ENCODE peak calls at places on chromosomes 6 and 20, in four cellular contexts. One of them, this sample, is unnamed.

GRCh38 chr6:113854531-113855499 is 2.3 kb upstream of the MARCKS start:
- DNase-seq in HepG2: peak
- DNase-seq in GM12878: no peak
- DNase-seq in K562: peak
- DNase-seq in this sample: peak

GRCh38 chr20:59253779-59254319 is 46.6 kb upstream of the EDN3 start:
- DNase-seq in GM12878: no peak
- DNase-seq in HepG2: no peak
- DNase-seq in K562: no peak
- DNase-seq in this sample: no peak

GRCh38 chr20:259991-260390 is 2.5 kb downstream of the DEFB132 start:
- DNase-seq in HepG2: no peak
- DNase-seq in GM12878: no peak
- DNase-seq in K562: no peak
- DNase-seq in this sample: no peak

GRCh38 chr6:144581807-144582537 is 296.8 kb downstream of the UTRN start:
- DNase-seq in GM12878: no peak
- DNase-seq in HepG2: peak
- DNase-seq in K562: peak
- DNase-seq in this sample: peak

GRCh38 chr6:157647261-157647915 is 175.7 kb upstream of the SNX9 start:
- DNase-seq in GM12878: no peak
- DNase-seq in HepG2: no peak
- DNase-seq in K562: no peak
- DNase-seq in this sample: no peak

GRCh38 chr6:148044261-148044731 is 298.3 kb upstream of the SASH1 start:
- DNase-seq in GM12878: no peak
- DNase-seq in HepG2: no peak
- DNase-seq in K562: no peak
- DNase-seq in this sample: no peak

GRCh38 chr20:23596856-23597255 is 8.9 kb downstream of the CST9 start:
- DNase-seq in K562: no peak
- DNase-seq in HepG2: no peak
- DNase-seq in GM12878: no peak
- DNase-seq in this sample: no peak

GRCh38 chr6:154649723-154650122 is 83.5 kb upstream of the SCAF8 start:
- DNase-seq in GM12878: no peak
- DNase-seq in K562: no peak
- DNase-seq in HepG2: no peak
- DNase-seq in this sample: no peak

GRCh38 chr6:34447915-34448314 is 18.0 kb upstream of the PACSIN1 start:
- DNase-seq in K562: no peak
- DNase-seq in HepG2: no peak
- DNase-seq in GM12878: no peak
- DNase-seq in this sample: no peak

GRCh38 chr20:39767352-39767751 is 805.2 kb downstream of the DHX35 start:
- DNase-seq in K562: no peak
- DNase-seq in HepG2: no peak
- DNase-seq in GM12878: no peak
- DNase-seq in this sample: no peak

GRCh38 chr6:151813858-151814257 is 6.4 kb downstream of the ESR1 start:
- DNase-seq in GM12878: no peak
- DNase-seq in K562: no peak
- DNase-seq in HepG2: no peak
- DNase-seq in this sample: no peak

GRCh38 chr20:62448788-62449187 is 21.4 kb upstream of the RBBP8NL start:
- DNase-seq in K562: no peak
- DNase-seq in GM12878: no peak
- DNase-seq in HepG2: no peak
- DNase-seq in this sample: no peak

GRCh38 chr20:10919549-10920140 is 245.8 kb upstream of the JAG1 start:
- DNase-seq in GM12878: no peak
- DNase-seq in HepG2: no peak
- DNase-seq in K562: no peak
- DNase-seq in this sample: no peak

GRCh38 chr6:55827818-55828522 is 47.4 kb downstream of the BMP5 start:
- DNase-seq in HepG2: peak
- DNase-seq in GM12878: no peak
- DNase-seq in K562: no peak
- DNase-seq in this sample: no peak

GRCh38 chr20:37455659-37456058 is 65.4 kb upstream of the NNAT start:
- DNase-seq in HepG2: no peak
- DNase-seq in K562: no peak
- DNase-seq in GM12878: no peak
- DNase-seq in this sample: no peak

GRCh38 chr20:2874456-2874855 is 1.2 kb downstream of the PTPRA start:
- DNase-seq in HepG2: no peak
- DNase-seq in GM12878: no peak
- DNase-seq in K562: no peak
- DNase-seq in this sample: no peak

GRCh38 chr6:138007014-138007472 is 100.2 kb downstream of the PERP start:
- DNase-seq in GM12878: no peak
- DNase-seq in HepG2: peak
- DNase-seq in K562: peak
- DNase-seq in this sample: peak

GRCh38 chr20:57653910-57654309 is 33.7 kb upstream of the ZBP1 start:
- DNase-seq in GM12878: no peak
- DNase-seq in HepG2: no peak
- DNase-seq in K562: peak
- DNase-seq in this sample: no peak

GRCh38 chr6:151690303-151690702 is 117.2 kb upstream of the ESR1 start:
- DNase-seq in K562: no peak
- DNase-seq in GM12878: peak
- DNase-seq in HepG2: no peak
- DNase-seq in this sample: no peak

GRCh38 chr20:409697-410559 is 1.8 kb downstream of the RBCK1 start:
- DNase-seq in K562: no peak
- DNase-seq in HepG2: no peak
- DNase-seq in GM12878: no peak
- DNase-seq in this sample: no peak

GRCh38 chr6:145630598-145630997 is 104.7 kb downstream of the EPM2A start:
- DNase-seq in HepG2: no peak
- DNase-seq in K562: no peak
- DNase-seq in GM12878: no peak
- DNase-seq in this sample: no peak

GRCh38 chr6:169839029-169839481 is 87.6 kb downstream of the ERMARD start:
- DNase-seq in GM12878: no peak
- DNase-seq in HepG2: no peak
- DNase-seq in K562: no peak
- DNase-seq in this sample: no peak

GRCh38 chr6:53056273-53056672 is 8.9 kb upstream of the FBXO9 start:
- DNase-seq in GM12878: no peak
- DNase-seq in HepG2: no peak
- DNase-seq in K562: no peak
- DNase-seq in this sample: no peak

GRCh38 chr20:22821826-22822225 is 213.3 kb upstream of the SSTR4 start:
- DNase-seq in GM12878: no peak
- DNase-seq in HepG2: no peak
- DNase-seq in K562: no peak
- DNase-seq in this sample: no peak

GRCh38 chr6:35213824-35214756 is at the start of gene SCUBE3:
- DNase-seq in K562: no peak
- DNase-seq in GM12878: no peak
- DNase-seq in HepG2: no peak
- DNase-seq in this sample: peak

GRCh38 chr6:125888989-125889656 is 67.4 kb upstream of the HINT3 start:
- DNase-seq in K562: peak
- DNase-seq in HepG2: peak
- DNase-seq in GM12878: no peak
- DNase-seq in this sample: peak

GRCh38 chr6:106973018-106973840 is 1.3 kb downstream of the CD24 start:
- DNase-seq in HepG2: no peak
- DNase-seq in GM12878: no peak
- DNase-seq in K562: no peak
- DNase-seq in this sample: no peak

GRCh38 chr6:124924333-124924759 is 37.9 kb upstream of the RNF217 start:
- DNase-seq in K562: no peak
- DNase-seq in HepG2: no peak
- DNase-seq in GM12878: no peak
- DNase-seq in this sample: no peak

GRCh38 chr6:5851261-5851757 is 155.4 kb downstream of the NRN1 start:
- DNase-seq in HepG2: no peak
- DNase-seq in GM12878: no peak
- DNase-seq in K562: peak
- DNase-seq in this sample: no peak

GRCh38 chr20:24962510-24962909 is 13.4 kb downstream of the CST7 start:
- DNase-seq in GM12878: no peak
- DNase-seq in HepG2: no peak
- DNase-seq in K562: no peak
- DNase-seq in this sample: no peak

GRCh38 chr6:159042003-159042823 is 2.6 kb downstream of the TAGAP start:
- DNase-seq in K562: peak
- DNase-seq in HepG2: peak
- DNase-seq in GM12878: peak
- DNase-seq in this sample: peak

GRCh38 chr20:64047968-64048401 is 1.5 kb downstream of the SOX18 start:
- DNase-seq in HepG2: no peak
- DNase-seq in GM12878: no peak
- DNase-seq in K562: no peak
- DNase-seq in this sample: no peak

GRCh38 chr20:49187330-49188100 is 619 bp downstream of the STAU1 start:
- DNase-seq in K562: peak
- DNase-seq in HepG2: no peak
- DNase-seq in GM12878: no peak
- DNase-seq in this sample: no peak

DNA sequence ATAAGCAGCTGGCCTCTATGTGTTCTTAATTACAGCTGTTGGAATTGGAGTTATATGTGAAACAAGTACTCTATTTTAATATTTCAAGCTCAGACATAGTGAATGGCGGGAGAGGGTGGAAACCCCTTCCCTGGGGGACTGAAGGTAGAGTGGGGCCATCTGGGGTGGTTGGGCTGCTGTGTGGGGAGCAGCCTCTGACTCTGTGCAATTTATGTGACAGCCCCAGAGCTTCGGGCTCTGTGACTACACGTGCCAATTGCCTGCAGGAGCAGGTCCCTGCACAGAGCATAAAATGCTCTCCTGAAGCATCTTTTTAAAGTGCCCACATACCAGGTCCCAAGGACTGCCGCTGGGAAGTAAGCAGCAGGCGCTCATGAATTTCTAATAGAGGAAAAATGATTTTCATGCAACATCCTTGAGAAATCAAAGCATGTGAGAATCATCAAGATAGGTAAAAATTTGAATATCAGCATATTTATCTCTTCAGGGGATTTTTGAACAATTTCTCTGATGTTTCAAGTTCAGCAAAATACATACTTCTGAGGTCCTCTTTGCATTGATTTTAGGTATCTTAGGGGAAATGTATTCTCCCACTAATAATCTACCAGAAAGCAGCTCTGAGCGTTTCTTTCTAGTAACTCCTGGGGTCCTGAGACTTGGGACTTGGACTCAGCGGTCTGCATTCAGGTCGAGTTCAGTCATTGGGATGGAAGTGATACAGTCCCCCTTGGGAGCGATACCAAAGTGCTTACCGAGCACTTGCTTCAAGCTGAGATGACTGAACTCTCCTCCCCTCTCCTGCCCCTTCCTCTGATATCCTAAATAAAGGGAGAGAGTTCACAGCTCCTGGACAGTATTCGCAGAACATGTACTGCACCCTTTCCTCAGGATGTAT is 40.0 kb downstream of the ALDH8A1 start:
- DNase-seq in HepG2: no peak
- DNase-seq in K562: no peak
- DNase-seq in GM12878: no peak
- DNase-seq in this sample: no peak
- TF ChIP-seq TARDBP in HepG2: no peak
- TF ChIP-seq TARDBP in K562: no peak
- TF ChIP-seq TARDBP in GM12878: no peak
- TF ChIP-seq TARDBP in this sample: no peak

GRCh38 chr20:50654899-50655298 is 36.4 kb downstream of the RIPOR3 start:
- DNase-seq in GM12878: no peak
- DNase-seq in HepG2: no peak
- DNase-seq in K562: no peak
- DNase-seq in this sample: no peak

GRCh38 chr20:50649587-50649986 is 41.8 kb downstream of the RIPOR3 start:
- DNase-seq in GM12878: no peak
- DNase-seq in K562: no peak
- DNase-seq in HepG2: no peak
- DNase-seq in this sample: no peak

GRCh38 chr20:50651676-50652075 is 39.7 kb downstream of the RIPOR3 start:
- DNase-seq in HepG2: no peak
- DNase-seq in GM12878: no peak
- DNase-seq in K562: no peak
- DNase-seq in this sample: no peak

GRCh38 chr20:50655325-50655880 is 35.9 kb downstream of the RIPOR3 start:
- DNase-seq in GM12878: no peak
- DNase-seq in K562: no peak
- DNase-seq in HepG2: no peak
- DNase-seq in this sample: no peak

DNA sequence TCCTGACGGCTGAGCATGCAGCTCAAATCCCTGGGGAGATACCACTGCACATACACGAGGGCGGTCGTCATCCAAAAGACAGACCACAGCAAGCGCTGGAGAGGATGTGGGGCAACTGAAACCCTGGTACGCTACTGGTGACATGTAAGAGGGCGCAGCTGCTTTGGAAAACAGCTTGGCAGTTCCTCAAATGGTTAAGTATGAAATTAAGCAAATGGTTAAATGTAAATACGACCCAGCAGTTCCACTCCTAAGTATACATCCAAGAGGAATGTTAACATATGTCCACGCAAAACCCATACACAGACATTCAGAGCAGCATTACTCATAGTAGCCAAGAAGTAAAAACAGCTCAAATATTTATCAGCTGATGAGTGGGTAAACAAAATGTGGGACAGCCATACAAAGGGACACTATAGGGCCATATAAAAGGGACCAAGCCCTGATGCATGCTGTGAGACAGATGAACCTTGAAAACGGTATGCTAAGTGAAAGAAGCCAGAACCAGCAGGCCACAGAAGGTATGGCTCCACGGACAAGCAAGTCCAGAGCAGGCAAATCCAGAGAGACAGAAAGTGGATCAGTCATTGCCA is 38.5 kb downstream of the RIPOR3 start:
- DNase-seq in GM12878: peak
- DNase-seq in HepG2: no peak
- DNase-seq in K562: no peak
- DNase-seq in this sample: no peak
- TF ChIP-seq FOXK2 in GM12878: no peak
- TF ChIP-seq FOXK2 in HepG2: no peak
- TF ChIP-seq FOXK2 in K562: no peak
- TF ChIP-seq FOXK2 in this sample: no peak

DNA sequence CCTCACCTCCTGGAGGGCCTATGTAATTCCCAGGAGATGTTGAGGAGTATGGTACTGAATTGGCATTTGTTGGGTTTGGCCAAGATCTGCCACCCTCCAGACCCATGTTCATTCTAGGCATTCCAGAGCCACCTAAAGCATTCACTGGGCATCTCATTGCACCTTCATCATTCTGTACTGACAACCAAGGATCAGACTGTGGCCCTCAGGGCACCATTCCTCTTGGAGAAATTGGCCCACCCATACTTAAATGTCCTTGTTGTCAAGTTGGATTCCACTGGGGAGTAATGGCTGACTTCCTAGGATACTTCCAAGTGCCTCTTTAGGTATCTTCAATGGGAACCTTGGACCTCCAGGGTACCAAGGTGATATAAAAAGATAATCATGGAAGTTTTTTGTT is 16.8 kb upstream of the IBTK start:
- DNase-seq in K562: no peak
- DNase-seq in HepG2: no peak
- DNase-seq in GM12878: no peak
- DNase-seq in this sample: no peak
- TF ChIP-seq TARDBP in K562: no peak
- TF ChIP-seq TARDBP in HepG2: no peak
- TF ChIP-seq TARDBP in GM12878: no peak
- TF ChIP-seq TARDBP in this sample: no peak

GRCh38 chr6:17267586-17267985 is 13.6 kb upstream of the RBM24 start:
- DNase-seq in GM12878: no peak
- DNase-seq in HepG2: no peak
- DNase-seq in K562: no peak
- DNase-seq in this sample: no peak
- TF ChIP-seq FOXK2 in GM12878: no peak
- TF ChIP-seq FOXK2 in HepG2: no peak
- TF ChIP-seq FOXK2 in K562: no peak
- TF ChIP-seq FOXK2 in this sample: no peak

This sample was measured in HEK293T.